ENCODE peak calls at places on chromosomes 16 and 17, in five cellular contexts. One of them, this sample, is unnamed.

GRCh38 chr16:11133344-11133921 is 122.6 kb downstream of the SOCS1 start:
- DNase-seq in GM06990: no peak
- DNase-seq in NAMALWA: no peak
- DNase-seq in NCI-H1048: no peak
- DNase-seq in stimulated activated naive CD8-positive, alpha-beta T cell treated with anti-CD3 and anti-CD28 coated beads, Interleukin-15, Interleukin-2, amounts not matched to agents 100 U/mL and 50 U/mL, for 24 hours: no peak
- DNase-seq in this sample: no peak

GRCh38 chr17:44926841-44927525 is 11.7 kb upstream of the GFAP start:
- DNase-seq in GM06990: no peak
- DNase-seq in NAMALWA: no peak
- DNase-seq in NCI-H1048: no peak
- DNase-seq in stimulated activated naive CD8-positive, alpha-beta T cell treated with anti-CD3 and anti-CD28 coated beads, Interleukin-15, Interleukin-2, amounts not matched to agents 100 U/mL and 50 U/mL, for 24 hours: no peak
- DNase-seq in this sample: no peak

GRCh38 chr16:61677776-61678175 is 358.5 kb downstream of the CDH8 start:
- DNase-seq in stimulated activated naive CD8-positive, alpha-beta T cell treated with anti-CD3 and anti-CD28 coated beads, Interleukin-15, Interleukin-2, amounts not matched to agents 100 U/mL and 50 U/mL, for 24 hours: no peak
- DNase-seq in NCI-H1048: no peak
- DNase-seq in NAMALWA: no peak
- DNase-seq in GM06990: no peak
- DNase-seq in this sample: no peak

GRCh38 chr17:66467766-66468165 is 165.4 kb downstream of the PRKCA start:
- DNase-seq in NAMALWA: no peak
- DNase-seq in NCI-H1048: no peak
- DNase-seq in GM06990: no peak
- DNase-seq in stimulated activated naive CD8-positive, alpha-beta T cell treated with anti-CD3 and anti-CD28 coated beads, Interleukin-15, Interleukin-2, amounts not matched to agents 100 U/mL and 50 U/mL, for 24 hours: no peak
- DNase-seq in this sample: no peak

GRCh38 chr17:75783803-75784472 is 668 bp upstream of the UNK start:
- DNase-seq in stimulated activated naive CD8-positive, alpha-beta T cell treated with anti-CD3 and anti-CD28 coated beads, Interleukin-15, Interleukin-2, amounts not matched to agents 100 U/mL and 50 U/mL, for 24 hours: peak
- DNase-seq in GM06990: no peak
- DNase-seq in NAMALWA: no peak
- DNase-seq in NCI-H1048: no peak
- DNase-seq in this sample: no peak

GRCh38 chr17:57784226-57784895 is 39.3 kb upstream of the CCDC182 start:
- DNase-seq in stimulated activated naive CD8-positive, alpha-beta T cell treated with anti-CD3 and anti-CD28 coated beads, Interleukin-15, Interleukin-2, amounts not matched to agents 100 U/mL and 50 U/mL, for 24 hours: no peak
- DNase-seq in GM06990: no peak
- DNase-seq in NCI-H1048: no peak
- DNase-seq in NAMALWA: no peak
- DNase-seq in this sample: no peak

GRCh38 chr16:25707982-25708583 is 16.3 kb downstream of the HS3ST4 start:
- DNase-seq in GM06990: no peak
- DNase-seq in NAMALWA: peak
- DNase-seq in NCI-H1048: no peak
- DNase-seq in stimulated activated naive CD8-positive, alpha-beta T cell treated with anti-CD3 and anti-CD28 coated beads, Interleukin-15, Interleukin-2, amounts not matched to agents 100 U/mL and 50 U/mL, for 24 hours: peak
- DNase-seq in this sample: no peak

GRCh38 chr17:58319181-58320162 is 9.1 kb downstream of the TSPOAP1 start:
- DNase-seq in GM06990: no peak
- DNase-seq in NAMALWA: no peak
- DNase-seq in stimulated activated naive CD8-positive, alpha-beta T cell treated with anti-CD3 and anti-CD28 coated beads, Interleukin-15, Interleukin-2, amounts not matched to agents 100 U/mL and 50 U/mL, for 24 hours: no peak
- DNase-seq in NCI-H1048: no peak
- DNase-seq in this sample: no peak

GRCh38 chr16:86512301-86512859 is 2.1 kb downstream of the FOXF1 start:
- DNase-seq in NAMALWA: no peak
- DNase-seq in GM06990: no peak
- DNase-seq in NCI-H1048: no peak
- DNase-seq in stimulated activated naive CD8-positive, alpha-beta T cell treated with anti-CD3 and anti-CD28 coated beads, Interleukin-15, Interleukin-2, amounts not matched to agents 100 U/mL and 50 U/mL, for 24 hours: no peak
- DNase-seq in this sample: no peak

GRCh38 chr16:373020-373598 is 2.8 kb upstream of the MRPL28 start:
- DNase-seq in NAMALWA: no peak
- DNase-seq in NCI-H1048: no peak
- DNase-seq in GM06990: no peak
- DNase-seq in stimulated activated naive CD8-positive, alpha-beta T cell treated with anti-CD3 and anti-CD28 coated beads, Interleukin-15, Interleukin-2, amounts not matched to agents 100 U/mL and 50 U/mL, for 24 hours: no peak
- DNase-seq in this sample: no peak

GRCh38 chr16:14300631-14301149 is 229.6 kb downstream of the MRTFB start:
- DNase-seq in NCI-H1048: no peak
- DNase-seq in NAMALWA: peak
- DNase-seq in stimulated activated naive CD8-positive, alpha-beta T cell treated with anti-CD3 and anti-CD28 coated beads, Interleukin-15, Interleukin-2, amounts not matched to agents 100 U/mL and 50 U/mL, for 24 hours: peak
- DNase-seq in GM06990: peak
- DNase-seq in this sample: no peak

GRCh38 chr17:62673614-62674362 is 46.3 kb downstream of the MRC2 start:
- DNase-seq in stimulated activated naive CD8-positive, alpha-beta T cell treated with anti-CD3 and anti-CD28 coated beads, Interleukin-15, Interleukin-2, amounts not matched to agents 100 U/mL and 50 U/mL, for 24 hours: no peak
- DNase-seq in NCI-H1048: no peak
- DNase-seq in GM06990: no peak
- DNase-seq in NAMALWA: no peak
- DNase-seq in this sample: no peak

GRCh38 chr16:10600792-10601443 is 20.5 kb upstream of the EMP2 start:
- DNase-seq in NCI-H1048: no peak
- DNase-seq in NAMALWA: no peak
- DNase-seq in GM06990: no peak
- DNase-seq in stimulated activated naive CD8-positive, alpha-beta T cell treated with anti-CD3 and anti-CD28 coated beads, Interleukin-15, Interleukin-2, amounts not matched to agents 100 U/mL and 50 U/mL, for 24 hours: no peak
- DNase-seq in this sample: no peak

GRCh38 chr17:47733047-47733413 is at the start of gene TBX21:
- DNase-seq in stimulated activated naive CD8-positive, alpha-beta T cell treated with anti-CD3 and anti-CD28 coated beads, Interleukin-15, Interleukin-2, amounts not matched to agents 100 U/mL and 50 U/mL, for 24 hours: peak
- DNase-seq in GM06990: peak
- DNase-seq in NAMALWA: peak
- DNase-seq in NCI-H1048: no peak
- DNase-seq in this sample: no peak

GRCh38 chr17:6279659-6280058 is 155.3 kb downstream of the AIPL1 start:
- DNase-seq in stimulated activated naive CD8-positive, alpha-beta T cell treated with anti-CD3 and anti-CD28 coated beads, Interleukin-15, Interleukin-2, amounts not matched to agents 100 U/mL and 50 U/mL, for 24 hours: no peak
- DNase-seq in GM06990: no peak
- DNase-seq in NAMALWA: no peak
- DNase-seq in NCI-H1048: no peak
- DNase-seq in this sample: no peak

GRCh38 chr17:37693328-37693727 is 50.1 kb upstream of the DDX52 start:
- DNase-seq in GM06990: no peak
- DNase-seq in stimulated activated naive CD8-positive, alpha-beta T cell treated with anti-CD3 and anti-CD28 coated beads, Interleukin-15, Interleukin-2, amounts not matched to agents 100 U/mL and 50 U/mL, for 24 hours: no peak
- DNase-seq in NCI-H1048: no peak
- DNase-seq in NAMALWA: no peak
- DNase-seq in this sample: no peak

This sample was measured in cortex of kidney.